ENCODE peak calls at places on chromosomes 16 and 17, in nine cellular contexts. M is heart right ventricle, H is stomach, A is adrenal gland, Q is mucosa of descending colon, J is lower lobe of right lung, B is tibial artery, F is osteoblast, S is fibroblast of lung. Y is an unnamed sample.

GRCh38 chr17:42179911-42180410 is 981 bp downstream of the KCNH4 start:
- DNase-seq in A (peak; percentile 74), S (peak; percentile 24), Q (peak; percentile 63), J (no peak), B (no peak), H (peak; percentile 38), F (peak; percentile 95), M (peak; percentile 60), Y (peak; percentile 70)

GRCh38 chr17:11899494-11899893 is 97.8 kb downstream of the ZNF18 start:
- DNase-seq in F (no peak), A (no peak), M (no peak), H (no peak), Q (no peak), B (no peak), S (no peak), J (no peak), Y (peak; percentile 47)

GRCh38 chr17:73469311-73469710 is 157.5 kb upstream of the CDC42EP4 start:
- DNase-seq in Q (no peak), S (no peak), J (no peak), F (peak; percentile 53), H (no peak), B (no peak), M (no peak), A (no peak), Y (no peak)

GRCh38 chr16:57386381-57386951 is 14.2 kb downstream of the CX3CL1 start:
- DNase-seq in J (no peak), S (no peak), A (no peak), M (peak; percentile 68), Q (no peak), B (no peak), H (no peak), F (peak; percentile 91), Y (no peak)

GRCh38 chr16:67841198-67841815 is 813 bp upstream of the THAP11 start:
- DNase-seq in B (no peak), J (no peak), Q (no peak), H (no peak), S (no peak), F (no peak), A (no peak), M (no peak), Y (no peak)

GRCh38 chr16:19203374-19203966 is 35.4 kb downstream of the SYT17 start:
- DNase-seq in M (no peak), B (no peak), A (no peak), J (peak; percentile 75), Q (no peak), S (no peak), H (peak; percentile 80), F (no peak), Y (no peak)

GRCh38 chr16:50509521-50510341 is 38.5 kb upstream of the NKD1 start:
- DNase-seq in M (no peak), B (no peak), S (no peak), A (peak; percentile 44), H (peak; percentile 31), Q (peak; percentile 45), F (no peak), J (no peak), Y (no peak)

GRCh38 chr17:47801906-47802305 is 19.7 kb downstream of the OSBPL7 start:
- DNase-seq in Q (no peak), F (no peak), B (no peak), H (no peak), A (no peak), S (no peak), J (no peak), M (no peak), Y (no peak)

GRCh38 chr17:31269597-31269996 is 27.4 kb downstream of the OMG start:
- DNase-seq in A (peak; percentile 72), S (peak; percentile 99), B (peak; percentile 32), J (no peak), M (peak; percentile 9), Q (no peak), H (no peak), F (peak; percentile 88), Y (no peak)

GRCh38 chr17:45643591-45643990 is 140.5 kb upstream of the CRHR1 start:
- DNase-seq in Q (no peak), B (no peak), A (no peak), M (no peak), F (no peak), J (no peak), S (no peak), H (no peak), Y (no peak)

GRCh38 chr17:17780941-17781590 is 55.7 kb downstream of the SREBF1 start:
- DNase-seq in J (no peak), M (peak; percentile 35), B (no peak), A (no peak), F (no peak), Q (no peak), H (peak; percentile 52), S (peak; percentile 87), Y (no peak)

GRCh38 chr17:29205047-29205446 is 24.8 kb upstream of the MYO18A start:
- DNase-seq in S (no peak), A (no peak), M (peak; percentile 11), B (no peak), H (peak; percentile 66), F (no peak), Q (no peak), J (no peak), Y (no peak)

GRCh38 chr16:84546669-84547538 is 42.4 kb upstream of the MEAK7 start:
- DNase-seq in S (no peak), Q (no peak), A (no peak), B (no peak), F (no peak), M (no peak), H (no peak), J (peak; percentile 13), Y (peak; percentile 28)

DNA sequence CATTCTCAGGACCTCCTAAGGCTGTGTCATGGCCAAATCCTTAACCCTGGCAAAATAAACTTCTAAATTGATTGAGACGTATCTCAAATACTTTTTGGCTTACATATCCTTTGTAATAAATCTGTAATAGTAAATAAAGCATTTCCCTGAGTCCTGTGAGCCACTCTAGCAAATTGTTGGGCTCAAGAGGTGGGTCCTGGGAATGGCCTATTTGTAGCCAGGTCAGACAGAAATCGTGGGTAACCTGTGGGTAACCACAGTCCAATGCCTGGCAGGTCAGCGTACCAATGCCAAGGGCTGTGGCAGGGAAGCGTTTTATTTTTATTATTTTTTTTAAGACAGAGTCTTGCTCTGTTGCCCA is 12.0 kb upstream of the UBE2I start:
- DNase-seq in M (no peak), J (no peak), H (no peak), B (no peak), Q (no peak), F (no peak), A (no peak), S (no peak), Y (no peak)
- H3K4me1 ChIP-seq in M (peaks cover 15% of the 10 kb centered on the region), J (peaks cover 10% of the 10 kb centered on the region), H (peaks cover 19% of the 10 kb centered on the region), B (no peaks in the 10 kb centered on the region), Q (peaks cover 11% of the 10 kb centered on the region), F (peaks cover 9% of the 10 kb centered on the region), A (peaks cover 12% of the 10 kb centered on the region), S (peaks cover 5% of the 10 kb centered on the region), Y (no peaks in the 10 kb centered on the region)

GRCh38 chr17:57876023-57876865 is 26.4 kb upstream of the MRPS23 start:
- DNase-seq in M (no peak), Q (no peak), J (no peak), H (no peak), S (peak; percentile 52), B (no peak), F (peak; percentile 60), A (no peak), Y (no peak)

GRCh38 chr17:57873261-57874057 is 23.6 kb upstream of the MRPS23 start:
- DNase-seq in S (no peak), J (no peak), A (no peak), F (peak; percentile 53), H (no peak), B (no peak), M (no peak), Q (no peak), Y (no peak)

GRCh38 chr17:57875109-57876022 is 25.5 kb upstream of the MRPS23 start:
- DNase-seq in M (peak; percentile 82), Q (peak; percentile 34), B (peak; percentile 88), S (peak; percentile 99), H (peak; percentile 71), F (peak; percentile 96), A (peak; percentile 92), J (peak; percentile 84), Y (peak; percentile 87)

GRCh38 chr17:57874058-57874419 is 24.2 kb upstream of the MRPS23 start:
- DNase-seq in F (peak; percentile 80), Q (no peak), A (no peak), M (no peak), H (no peak), B (no peak), J (no peak), S (no peak), Y (no peak)

DNA sequence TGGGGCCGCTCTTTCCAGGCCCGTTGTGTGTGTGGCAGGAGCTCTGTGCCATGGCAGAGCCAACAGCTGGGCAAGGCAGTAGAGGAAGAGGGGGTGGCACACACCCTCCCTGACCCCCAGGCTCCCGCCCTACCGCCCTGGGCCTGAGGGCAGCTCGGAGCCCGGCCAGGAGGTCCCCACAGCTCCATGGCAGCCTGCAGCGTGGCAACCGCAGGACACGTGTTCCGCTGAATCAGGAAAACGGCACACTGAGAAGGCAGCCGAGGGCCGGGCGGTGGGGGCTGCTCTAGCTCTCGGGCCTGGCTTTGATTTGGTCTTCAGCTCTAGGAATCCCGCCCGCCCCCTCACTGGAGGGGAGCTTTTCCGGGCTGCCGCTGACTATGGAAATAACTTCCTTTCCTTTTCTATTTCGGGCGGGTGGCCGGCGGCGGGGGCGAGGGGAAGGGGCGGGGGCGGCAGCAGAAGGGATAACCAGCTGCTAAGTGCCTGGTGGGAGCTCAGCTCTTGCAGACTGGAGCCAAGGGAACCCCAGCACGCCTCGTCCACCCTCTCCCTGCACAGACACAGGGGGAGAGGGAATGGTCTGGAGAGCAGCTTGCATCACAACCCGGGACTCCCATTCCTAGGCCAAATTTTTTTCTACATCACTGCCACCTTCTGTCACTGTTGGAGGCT is 24.7 kb upstream of the MRPS23 start:
- DNase-seq in F (peak; percentile 99), Q (peak; percentile 50), J (peak; percentile 65), B (peak; percentile 74), M (peak; percentile 90), A (peak; percentile 65), H (no peak), S (peak; percentile 97), Y (peak; percentile 70)
- H3K4me1 ChIP-seq in F (peaks cover 55% of the 10 kb centered on the region), Q (peaks cover 9% of the 10 kb centered on the region), J (peaks cover 50% of the 10 kb centered on the region), B (peaks cover 5% of the 10 kb centered on the region), M (peaks cover 74% of the 10 kb centered on the region), A (peaks cover 37% of the 10 kb centered on the region), H (peaks cover 45% of the 10 kb centered on the region), S (peaks cover 58% of the 10 kb centered on the region), Y (peaks cover 17% of the 10 kb centered on the region)

DNA sequence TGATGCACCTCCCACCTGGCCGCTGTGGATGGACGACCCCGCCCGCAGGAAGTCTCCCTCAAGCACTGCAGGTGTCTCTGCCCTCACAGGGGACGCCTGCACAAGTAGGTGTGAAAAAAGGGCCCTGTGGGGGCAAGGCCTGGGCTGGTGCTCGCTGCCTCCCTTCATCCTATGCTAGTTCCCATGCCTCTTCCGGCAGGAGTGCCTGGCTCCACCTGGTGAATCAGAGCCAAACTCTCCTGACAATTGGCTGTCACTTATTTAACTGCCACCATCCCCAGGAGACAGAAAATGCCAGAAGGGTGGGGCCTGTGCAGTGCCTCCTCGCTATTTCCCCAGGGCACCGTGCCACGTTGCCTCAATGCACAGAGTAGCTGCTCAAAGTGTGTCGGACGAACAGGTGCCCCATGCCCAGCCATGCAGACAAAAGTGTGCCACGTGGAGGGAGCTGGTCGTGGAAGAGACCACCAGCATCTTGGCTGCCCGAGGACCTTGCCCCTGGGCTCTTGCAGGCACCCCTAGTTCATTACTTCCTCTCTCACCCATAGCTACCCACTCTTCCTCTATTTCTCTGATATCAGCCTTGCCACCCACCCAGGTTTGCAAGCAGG is 170.7 kb downstream of the SEC14L1 start:
- DNase-seq in S (no peak), Q (peak; percentile 86), A (no peak), F (peak; percentile 72), J (peak; percentile 30), B (peak; percentile 18), H (no peak), M (no peak), Y (no peak)
- H3K4me1 ChIP-seq in S (peaks cover 24% of the 10 kb centered on the region), Q (peaks cover 27% of the 10 kb centered on the region), A (peaks cover 24% of the 10 kb centered on the region), F (peaks cover 53% of the 10 kb centered on the region), J (peaks cover 29% of the 10 kb centered on the region), B (no peaks in the 10 kb centered on the region), H (peaks cover 17% of the 10 kb centered on the region), M (peaks cover 42% of the 10 kb centered on the region), Y (no peaks in the 10 kb centered on the region)

GRCh38 chr17:56675876-56676660 is 82.6 kb downstream of the NOG start:
- DNase-seq in J (no peak), H (no peak), B (no peak), Q (no peak), S (no peak), M (no peak), F (no peak), A (no peak), Y (no peak)
- H3K4me1 ChIP-seq in J (no peaks in the 10 kb centered on the region), H (peaks cover 7% of the 10 kb centered on the region), B (no peaks in the 10 kb centered on the region), Q (no peaks in the 10 kb centered on the region), S (peaks cover 2% of the 10 kb centered on the region), M (peaks cover 9% of the 10 kb centered on the region), F (peaks cover 4% of the 10 kb centered on the region), A (no peaks in the 10 kb centered on the region), Y (no peaks in the 10 kb centered on the region)

Y was measured in right cardiac atrium.